ENCODE peak calls at places on chromosome 2, in seven cellular contexts. D is GM20000, S is WTC11, N is upper lobe of left lung, T is bronchial epithelial cell, J is cardiac muscle cell, R is colonic mucosa. H is an unnamed sample.

GRCh38 chr2:150282821-150283309 is 204.6 kb downstream of the RND3 start:
- DNase-seq in D (no peak), S (no peak), N (no peak), T (no peak), J (peak; percentile 34), R (no peak), H (no peak)

GRCh38 chr2:240136671-240137292 is 677 bp upstream of the COPS9 start:
- DNase-seq in D (peak; percentile 62), S (no peak), N (peak; percentile 20), T (no peak), J (no peak), R (peak; percentile 29), H (peak; percentile 63)

GRCh38 chr2:37635359-37636208 is 35.9 kb downstream of the CDC42EP3 start:
- DNase-seq in D (no peak), S (no peak), N (peak; percentile 76), T (peak; percentile 90), J (peak; percentile 86), R (no peak), H (no peak)

GRCh38 chr2:107740300-107740699 is 86.4 kb upstream of the RGPD4 start:
- DNase-seq in D (no peak), S (no peak), N (no peak), T (no peak), J (no peak), R (no peak), H (no peak)

GRCh38 chr2:26175191-26175715 is 2.4 kb downstream of the GAREM2 start:
- DNase-seq in D (no peak), S (no peak), N (peak; percentile 9), T (no peak), J (no peak), R (no peak), H (no peak)

GRCh38 chr2:233386382-233387041 is 32.2 kb downstream of the DGKD start:
- DNase-seq in D (no peak), S (no peak), N (no peak), T (peak; percentile 38), J (peak; percentile 61), R (no peak), H (no peak)

GRCh38 chr2:238104521-238105311 is 4.6 kb downstream of the ESPNL start:
- DNase-seq in D (no peak), S (peak; percentile 16), N (no peak), T (no peak), J (no peak), R (no peak), H (no peak)

GRCh38 chr2:45930396-45930792 is 278.9 kb downstream of the PRKCE start:
- DNase-seq in D (no peak), S (no peak), N (no peak), T (no peak), J (peak; percentile 54), R (no peak), H (no peak)

GRCh38 chr2:186256540-186256939 is 229.5 kb upstream of the ZC3H15 start:
- DNase-seq in D (peak; percentile 18), S (no peak), N (no peak), T (peak; percentile 46), J (peak; percentile 55), R (no peak), H (peak; percentile 17)

GRCh38 chr2:30421551-30422436 is 25.3 kb upstream of the LCLAT1 start:
- DNase-seq in D (peak; percentile 22), S (no peak), N (no peak), T (peak; percentile 46), J (peak; percentile 82), R (no peak), H (peak; percentile 25)

GRCh38 chr2:195520671-195521155 is 136.3 kb upstream of the SLC39A10 start:
- DNase-seq in D (no peak), S (no peak), N (no peak), T (peak; percentile 71), J (peak; percentile 80), R (no peak), H (no peak)

GRCh38 chr2:232588680-232589585 is 38.4 kb downstream of the EIF4E2 start:
- DNase-seq in D (no peak), S (no peak), N (peak; percentile 61), T (peak; percentile 80), J (peak; percentile 77), R (peak; percentile 84), H (no peak)

GRCh38 chr2:97995026-97995733 is 568 bp downstream of the TMEM131 start:
- DNase-seq in D (peak; percentile 83), S (peak; percentile 55), N (peak; percentile 41), T (peak; percentile 31), J (peak; percentile 52), R (peak; percentile 62), H (peak; percentile 77)

GRCh38 chr2:235923859-235924674 is 244.1 kb downstream of the GBX2 start:
- DNase-seq in D (no peak), S (no peak), N (no peak), T (no peak), J (no peak), R (no peak), H (no peak)

GRCh38 chr2:113160962-113161361 is 12.8 kb upstream of the PSD4 start:
- DNase-seq in D (no peak), S (no peak), N (no peak), T (no peak), J (no peak), R (peak; percentile 14), H (no peak)

GRCh38 chr2:220556658-220557057 is 929.2 kb downstream of the SLC4A3 start:
- DNase-seq in D (no peak), S (no peak), N (no peak), T (peak; percentile 62), J (peak; percentile 39), R (no peak), H (no peak)

DNA sequence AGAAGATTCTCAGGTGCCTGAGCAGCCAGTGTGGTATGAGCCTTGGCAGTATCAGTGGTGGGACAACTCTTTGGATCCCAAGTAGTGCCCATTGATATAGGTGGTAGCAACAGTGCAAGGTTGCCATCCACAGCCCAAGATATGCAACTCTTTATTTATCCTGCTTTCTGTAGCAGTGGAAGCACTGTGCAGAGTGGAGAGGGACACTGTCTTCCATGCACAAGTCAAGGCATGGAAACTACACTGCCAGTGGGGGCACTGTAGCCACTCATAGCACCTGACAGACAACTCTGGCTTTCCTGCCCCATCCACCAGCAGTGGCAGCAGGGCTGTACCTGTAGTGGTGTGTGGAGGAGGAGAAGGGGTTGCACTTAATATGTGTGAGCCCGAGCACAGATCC is 409.6 kb upstream of the TMEFF2 start:
- DNase-seq in D (no peak), S (peak; percentile 25), N (no peak), T (peak; percentile 0), J (no peak), R (no peak), H (no peak)
- TF ChIP-seq CTCF in D (no peak), S (no peak), N (no peak), T (no peak), J (no peak), R (no peak), H (peak; percentile 7)

GRCh38 chr2:159174759-159175158 is 111.7 kb downstream of the WDSUB1 start:
- DNase-seq in D (no peak), S (no peak), N (no peak), T (no peak), J (no peak), R (no peak), H (no peak)

GRCh38 chr2:159177957-159178356 is 108.5 kb downstream of the WDSUB1 start:
- DNase-seq in D (no peak), S (no peak), N (no peak), T (no peak), J (no peak), R (no peak), H (no peak)

GRCh38 chr2:159177357-159177756 is 109.1 kb downstream of the WDSUB1 start:
- DNase-seq in D (no peak), S (no peak), N (no peak), T (no peak), J (no peak), R (no peak), H (no peak)

GRCh38 chr2:159175182-159175581 is 111.3 kb downstream of the WDSUB1 start:
- DNase-seq in D (no peak), S (no peak), N (no peak), T (no peak), J (no peak), R (no peak), H (no peak)

GRCh38 chr2:159176555-159176954 is 109.9 kb downstream of the WDSUB1 start:
- DNase-seq in D (no peak), S (no peak), N (no peak), T (no peak), J (no peak), R (no peak), H (no peak)
- TF ChIP-seq CTCF in D (no peak), S (no peak), N (no peak), T (no peak), J (no peak), R (no peak), H (no peak)

DNA sequence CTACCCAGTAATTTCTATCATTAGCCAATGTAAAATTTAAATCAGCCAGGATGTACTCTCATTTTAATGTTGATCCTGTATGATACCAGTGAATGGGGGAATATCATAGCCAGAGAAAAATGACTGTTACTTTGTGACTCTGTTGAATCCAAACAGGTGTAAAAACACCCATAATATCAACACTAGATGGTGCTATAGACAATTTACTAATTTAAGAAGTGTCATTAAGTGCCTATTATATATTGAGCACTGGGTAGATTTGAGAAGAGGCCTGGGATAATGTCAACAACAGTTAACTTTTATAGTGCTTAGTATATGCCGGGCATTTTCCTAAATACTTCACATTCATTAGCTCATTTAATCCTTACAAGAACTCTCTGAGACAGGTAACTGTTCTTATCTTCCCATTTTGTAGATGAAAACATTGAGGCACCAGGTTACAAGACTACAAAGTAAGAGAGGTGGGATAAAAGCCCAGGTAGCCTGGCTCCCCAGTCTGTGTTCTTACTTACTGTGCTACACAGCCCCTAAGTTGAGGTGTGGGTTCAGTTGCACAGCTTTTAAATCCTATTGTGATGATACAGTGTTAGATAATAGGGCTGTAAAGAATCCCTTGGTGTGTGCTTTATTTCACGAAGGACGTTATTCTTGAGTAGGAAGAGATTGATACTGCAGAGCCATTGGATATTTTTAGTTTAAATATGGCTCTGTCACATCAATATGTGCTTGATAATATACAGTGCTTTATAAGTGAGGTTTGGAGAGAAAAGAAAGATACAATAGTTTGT is 325.5 kb downstream of the AGPS start:
- DNase-seq in D (peak; percentile 17), S (no peak), N (no peak), T (peak; percentile 34), J (no peak), R (no peak), H (peak; percentile 13)
- TF ChIP-seq CTCF in D (peak; percentile 5), S (no peak), N (no peak), T (no peak), J (peak; percentile 35), R (no peak), H (peak; percentile 16)

GRCh38 chr2:40957508-40957907 is 505.6 kb upstream of the SLC8A1 start:
- DNase-seq in D (no peak), S (no peak), N (peak; percentile 22), T (peak; percentile 43), J (peak; percentile 49), R (no peak), H (no peak)

GRCh38 chr2:40955042-40955441 is 503.2 kb upstream of the SLC8A1 start:
- DNase-seq in D (no peak), S (no peak), N (no peak), T (peak; percentile 1), J (no peak), R (no peak), H (no peak)

GRCh38 chr2:40953341-40953740 is 501.5 kb upstream of the SLC8A1 start:
- DNase-seq in D (no peak), S (no peak), N (no peak), T (no peak), J (no peak), R (no peak), H (no peak)

DNA sequence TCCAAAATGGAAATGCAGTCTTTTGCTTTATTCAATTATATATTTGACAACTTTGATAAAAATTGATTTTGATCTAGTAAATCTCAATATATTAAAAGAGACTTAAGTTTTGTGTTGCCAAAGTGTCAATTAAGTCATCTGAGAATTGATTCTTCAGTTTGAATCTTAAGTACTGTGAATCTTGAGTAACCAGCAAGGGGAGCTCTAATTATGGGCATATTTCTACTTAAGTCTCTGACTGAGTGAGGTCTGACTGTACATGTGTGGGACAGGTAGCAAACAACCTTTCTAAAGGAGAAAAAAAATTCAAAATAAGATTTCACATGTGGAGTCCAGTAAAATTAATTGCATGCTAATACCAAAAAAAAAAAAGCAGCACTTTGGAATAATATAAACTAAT is 503.7 kb upstream of the SLC8A1 start:
- DNase-seq in D (no peak), S (no peak), N (no peak), T (peak; percentile 17), J (no peak), R (no peak), H (no peak)
- TF ChIP-seq CTCF in D (no peak), S (no peak), N (no peak), T (no peak), J (no peak), R (no peak), H (no peak)